ENCODE peak calls at places on chromosomes 2 and 18, in five cellular contexts. R, F, O, M and Y are unnamed samples.

GRCh38 chr2:101844055-101844635 is 146.6 kb downstream of the MAP4K4 start:
- DNase-seq in R (no peak), F (no peak), O (no peak), M (peak; percentile 35), Y (peak; percentile 52)

GRCh38 chr18:6357668-6358067 is 57.0 kb downstream of the L3MBTL4 start:
- DNase-seq in R (no peak), F (no peak), O (no peak), M (no peak), Y (no peak)

GRCh38 chr2:28821295-28821958 is 10.8 kb downstream of the SPDYA start:
- DNase-seq in R (peak; percentile 78), F (peak; percentile 64), O (no peak), M (peak; percentile 72), Y (peak; percentile 70)

GRCh38 chr2:118058979-118059378 is 29.3 kb upstream of the INSIG2 start:
- DNase-seq in R (no peak), F (no peak), O (no peak), M (no peak), Y (no peak)

GRCh38 chr2:121856358-121856757 is 100.9 kb downstream of the TSN start:
- DNase-seq in R (no peak), F (no peak), O (no peak), M (no peak), Y (no peak)

GRCh38 chr2:221596192-221596591 is 24.1 kb upstream of the EPHA4 start:
- DNase-seq in R (no peak), F (peak; percentile 57), O (no peak), M (peak; percentile 73), Y (peak; percentile 85)

GRCh38 chr2:44358498-44358897 is 2.8 kb downstream of the PREPL start:
- DNase-seq in R (peak; percentile 83), F (peak; percentile 63), O (no peak), M (peak; percentile 61), Y (peak; percentile 61)

GRCh38 chr18:10798727-10799435 is 273.1 kb downstream of the NAPG start:
- DNase-seq in R (peak; percentile 52), F (no peak), O (no peak), M (peak; percentile 39), Y (no peak)

GRCh38 chr2:160390544-160391258 is 102.9 kb downstream of the RBMS1 start:
- DNase-seq in R (no peak), F (peak; percentile 82), O (no peak), M (peak; percentile 82), Y (peak; percentile 55)

GRCh38 chr2:146820672-146821071 is 1024.2 kb upstream of the ACVR2A start:
- DNase-seq in R (no peak), F (peak; percentile 62), O (no peak), M (peak; percentile 77), Y (peak; percentile 58)

GRCh38 chr2:54015809-54016703 is 45.3 kb upstream of the PSME4 start:
- DNase-seq in R (no peak), F (peak; percentile 49), O (no peak), M (peak; percentile 81), Y (no peak)

GRCh38 chr2:153872311-153873061 is 764 bp downstream of the GALNT13 start:
- DNase-seq in R (no peak), F (no peak), O (no peak), M (no peak), Y (no peak)

GRCh38 chr2:54891901-54892300 is 158.3 kb downstream of the RTN4 start:
- DNase-seq in R (no peak), F (no peak), O (no peak), M (no peak), Y (no peak)

GRCh38 chr18:62339106-62339988 is 14.2 kb downstream of the TNFRSF11A start:
- DNase-seq in R (no peak), F (peak; percentile 86), O (no peak), M (peak; percentile 86), Y (peak; percentile 76)

DNA sequence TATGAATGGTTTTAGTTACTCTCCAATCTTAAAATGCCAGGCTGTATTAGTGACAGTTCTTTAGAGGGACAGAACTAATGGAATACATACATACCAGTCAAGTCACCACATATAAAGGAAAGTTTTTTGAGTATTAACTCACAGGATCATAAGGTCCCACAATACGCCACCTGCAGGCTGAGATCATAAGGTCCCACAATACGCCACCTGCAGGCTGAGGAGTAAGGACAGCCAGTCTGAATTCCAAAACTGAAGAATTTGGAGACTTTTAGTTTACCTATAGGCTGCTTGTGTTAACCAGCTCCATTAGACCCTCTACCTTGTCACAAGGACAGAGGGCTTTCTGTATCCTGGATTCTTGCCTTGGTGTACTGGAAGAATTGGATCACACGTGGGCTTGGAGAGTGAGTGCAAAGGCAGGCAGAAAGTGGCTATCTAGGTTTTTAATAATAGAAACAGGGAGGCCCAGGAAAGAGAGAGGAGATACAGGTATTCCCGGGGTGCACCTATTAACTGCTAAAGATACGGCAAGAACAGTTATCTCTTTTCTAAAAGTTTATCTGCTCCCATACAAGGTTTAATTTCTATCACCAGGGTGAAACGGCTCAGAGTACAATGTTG is 234.9 kb upstream of the CYRIA start:
- DNase-seq in R (peak; percentile 61), F (peak; percentile 35), O (no peak), M (peak; percentile 65), Y (peak; percentile 73)
- TF ChIP-seq CTCF in R (peak; percentile 91), F (peak; percentile 84), O (no peak), M (peak; percentile 86), Y (peak; percentile 46)

GRCh38 chr2:6922201-6922656 is 5.0 kb downstream of the RNF144A start:
- DNase-seq in R (no peak), F (no peak), O (no peak), M (peak; percentile 4), Y (peak; percentile 16)
- TF ChIP-seq CTCF in R (peak; percentile 7), F (no peak), O (peak; percentile 12), M (no peak), Y (no peak)

GRCh38 chr2:236176951-236177350 is 8.8 kb upstream of the GBX2 start:
- DNase-seq in R (no peak), F (no peak), O (no peak), M (no peak), Y (no peak)

GRCh38 chr2:236177967-236178909 is 10.1 kb upstream of the GBX2 start:
- DNase-seq in R (no peak), F (no peak), O (no peak), M (no peak), Y (peak; percentile 43)

GRCh38 chr2:236177604-236177966 is 9.4 kb upstream of the GBX2 start:
- DNase-seq in R (peak; percentile 10), F (no peak), O (no peak), M (no peak), Y (no peak)

GRCh38 chr2:236174608-236175001 is 6.4 kb upstream of the GBX2 start:
- DNase-seq in R (no peak), F (no peak), O (no peak), M (no peak), Y (no peak)

DNA sequence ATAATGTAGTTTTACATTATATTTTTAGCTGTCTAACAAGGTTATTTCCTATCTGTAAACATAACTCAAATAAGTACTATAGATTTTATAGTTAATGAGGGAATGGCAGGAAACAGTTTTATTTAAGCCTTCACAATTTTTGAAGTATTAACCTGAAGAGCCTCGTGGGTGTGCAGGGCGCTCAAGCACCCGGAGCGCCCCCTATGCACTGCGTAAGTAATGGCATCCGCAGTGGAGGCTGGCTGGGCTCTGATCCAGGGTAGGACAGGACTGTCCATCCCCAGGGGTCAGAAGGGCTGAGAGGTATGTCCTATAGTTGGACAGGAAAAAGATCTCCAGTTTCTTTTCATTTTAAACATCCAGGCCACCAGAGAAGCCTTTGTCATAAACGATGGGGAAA is 8.2 kb upstream of the GBX2 start:
- DNase-seq in R (no peak), F (no peak), O (no peak), M (no peak), Y (peak; percentile 51)
- TF ChIP-seq CTCF in R (peak; percentile 9), F (peak; percentile 38), O (peak; percentile 12), M (peak; percentile 73), Y (peak; percentile 56)

GRCh38 chr2:195498176-195498575 is 158.8 kb upstream of the SLC39A10 start:
- DNase-seq in R (peak; percentile 74), F (peak; percentile 26), O (no peak), M (peak; percentile 53), Y (peak; percentile 53)
- TF ChIP-seq CTCF in R (peak; percentile 39), F (peak; percentile 25), O (no peak), M (peak; percentile 43), Y (peak; percentile 23)